ENCODE peak calls at places on chromosomes 12 and 14, in seven cellular contexts. One of them, this sample, is unnamed.
A peak's percentile ranks its signal among the peaks of the same experiment; 100 is the strongest.

GRCh38 chr14:67622675-67623074 is 3.0 kb downstream of the ARG2 start:
- DNase-seq in NCI-H510A treated with DMSO at 0.1 percent for 48 hours: peak; percentile 85
- DNase-seq in WTC11: peak; percentile 25
- DNase-seq in lung: no peak
- DNase-seq in left ventricle myocardium inferior: no peak
- DNase-seq in SK-N-SH: no peak
- DNase-seq in substantia nigra: no peak
- DNase-seq in this sample: peak; percentile 26

GRCh38 chr12:24045816-24046257 is 96.4 kb upstream of the SOX5 start:
- DNase-seq in lung: no peak
- DNase-seq in NCI-H510A treated with DMSO at 0.1 percent for 48 hours: no peak
- DNase-seq in SK-N-SH: peak; percentile 24
- DNase-seq in WTC11: no peak
- DNase-seq in left ventricle myocardium inferior: no peak
- DNase-seq in substantia nigra: no peak
- DNase-seq in this sample: no peak

GRCh38 chr12:31590730-31591307 is at the start of gene DENND5B:
- DNase-seq in WTC11: peak; percentile 67
- DNase-seq in lung: peak; percentile 55
- DNase-seq in SK-N-SH: peak; percentile 93
- DNase-seq in substantia nigra: peak; percentile 64
- DNase-seq in left ventricle myocardium inferior: peak; percentile 86
- DNase-seq in NCI-H510A treated with DMSO at 0.1 percent for 48 hours: peak; percentile 26
- DNase-seq in this sample: peak; percentile 87

GRCh38 chr12:42483534-42483857 is 106.0 kb downstream of the PRICKLE1 start:
- DNase-seq in lung: no peak
- DNase-seq in NCI-H510A treated with DMSO at 0.1 percent for 48 hours: no peak
- DNase-seq in left ventricle myocardium inferior: peak; percentile 42
- DNase-seq in SK-N-SH: peak; percentile 87
- DNase-seq in substantia nigra: no peak
- DNase-seq in WTC11: no peak
- DNase-seq in this sample: peak; percentile 65

GRCh38 chr14:75604979-75605825 is 26.8 kb downstream of the FLVCR2 start:
- DNase-seq in NCI-H510A treated with DMSO at 0.1 percent for 48 hours: no peak
- DNase-seq in lung: peak; percentile 54
- DNase-seq in left ventricle myocardium inferior: peak; percentile 49
- DNase-seq in WTC11: no peak
- DNase-seq in SK-N-SH: no peak
- DNase-seq in substantia nigra: no peak
- DNase-seq in this sample: no peak

GRCh38 chr14:51157012-51157411 is 62.1 kb upstream of the TRIM9 start:
- DNase-seq in NCI-H510A treated with DMSO at 0.1 percent for 48 hours: peak; percentile 40
- DNase-seq in SK-N-SH: peak; percentile 25
- DNase-seq in lung: no peak
- DNase-seq in WTC11: no peak
- DNase-seq in substantia nigra: no peak
- DNase-seq in left ventricle myocardium inferior: no peak
- DNase-seq in this sample: peak; percentile 27

GRCh38 chr12:91404362-91404899 is 221.8 kb upstream of the DCN start:
- DNase-seq in SK-N-SH: no peak
- DNase-seq in lung: no peak
- DNase-seq in WTC11: no peak
- DNase-seq in substantia nigra: no peak
- DNase-seq in NCI-H510A treated with DMSO at 0.1 percent for 48 hours: no peak
- DNase-seq in left ventricle myocardium inferior: no peak
- DNase-seq in this sample: no peak

GRCh38 chr12:122021193-122021821 is 377 bp upstream of the BCL7A start:
- DNase-seq in SK-N-SH: no peak
- DNase-seq in NCI-H510A treated with DMSO at 0.1 percent for 48 hours: no peak
- DNase-seq in WTC11: peak; percentile 47
- DNase-seq in substantia nigra: no peak
- DNase-seq in lung: no peak
- DNase-seq in left ventricle myocardium inferior: peak; percentile 32
- DNase-seq in this sample: peak; percentile 57

GRCh38 chr12:125861299-125862281 is 796.4 kb downstream of the AACS start:
- DNase-seq in WTC11: no peak
- DNase-seq in NCI-H510A treated with DMSO at 0.1 percent for 48 hours: no peak
- DNase-seq in left ventricle myocardium inferior: peak; percentile 60
- DNase-seq in lung: peak; percentile 78
- DNase-seq in SK-N-SH: peak; percentile 8
- DNase-seq in substantia nigra: no peak
- DNase-seq in this sample: no peak

GRCh38 chr14:69620211-69620611 is 8.8 kb downstream of the SUSD6 start:
- DNase-seq in lung: no peak
- DNase-seq in WTC11: no peak
- DNase-seq in NCI-H510A treated with DMSO at 0.1 percent for 48 hours: no peak
- DNase-seq in substantia nigra: no peak
- DNase-seq in left ventricle myocardium inferior: no peak
- DNase-seq in SK-N-SH: no peak
- DNase-seq in this sample: no peak

GRCh38 chr12:101715045-101715444 is 17.6 kb downstream of the CHPT1 start:
- DNase-seq in substantia nigra: no peak
- DNase-seq in NCI-H510A treated with DMSO at 0.1 percent for 48 hours: no peak
- DNase-seq in left ventricle myocardium inferior: no peak
- DNase-seq in SK-N-SH: no peak
- DNase-seq in lung: no peak
- DNase-seq in WTC11: no peak
- DNase-seq in this sample: no peak

GRCh38 chr12:542290-543113 is 82.8 kb downstream of the B4GALNT3 start:
- DNase-seq in substantia nigra: no peak
- DNase-seq in SK-N-SH: no peak
- DNase-seq in WTC11: no peak
- DNase-seq in left ventricle myocardium inferior: no peak
- DNase-seq in NCI-H510A treated with DMSO at 0.1 percent for 48 hours: no peak
- DNase-seq in lung: no peak
- DNase-seq in this sample: no peak

GRCh38 chr12:49928476-49928875 is 22.1 kb upstream of the AQP2 start:
- DNase-seq in SK-N-SH: no peak
- DNase-seq in lung: no peak
- DNase-seq in NCI-H510A treated with DMSO at 0.1 percent for 48 hours: no peak
- DNase-seq in left ventricle myocardium inferior: no peak
- DNase-seq in substantia nigra: no peak
- DNase-seq in WTC11: no peak
- DNase-seq in this sample: no peak

GRCh38 chr14:101552786-101553231 is 8.5 kb upstream of the DIO3 start:
- DNase-seq in WTC11: no peak
- DNase-seq in substantia nigra: no peak
- DNase-seq in NCI-H510A treated with DMSO at 0.1 percent for 48 hours: no peak
- DNase-seq in SK-N-SH: no peak
- DNase-seq in lung: no peak
- DNase-seq in left ventricle myocardium inferior: no peak
- DNase-seq in this sample: no peak

GRCh38 chr12:130401703-130402102 is 64.0 kb downstream of the PIWIL1 start:
- DNase-seq in left ventricle myocardium inferior: no peak
- DNase-seq in substantia nigra: no peak
- DNase-seq in lung: no peak
- DNase-seq in WTC11: no peak
- DNase-seq in NCI-H510A treated with DMSO at 0.1 percent for 48 hours: peak; percentile 41
- DNase-seq in SK-N-SH: no peak
- DNase-seq in this sample: peak; percentile 16

GRCh38 chr12:57726151-57726883 is 12.2 kb downstream of the AGAP2 start:
- DNase-seq in left ventricle myocardium inferior: peak; percentile 73
- DNase-seq in substantia nigra: no peak
- DNase-seq in lung: peak; percentile 76
- DNase-seq in WTC11: peak; percentile 92
- DNase-seq in NCI-H510A treated with DMSO at 0.1 percent for 48 hours: peak; percentile 91
- DNase-seq in SK-N-SH: peak; percentile 96
- DNase-seq in this sample: peak; percentile 96

GRCh38 chr12:69027411-69027811 is 94.4 kb upstream of the CPM start:
- DNase-seq in left ventricle myocardium inferior: no peak
- DNase-seq in lung: no peak
- DNase-seq in NCI-H510A treated with DMSO at 0.1 percent for 48 hours: no peak
- DNase-seq in WTC11: no peak
- DNase-seq in substantia nigra: no peak
- DNase-seq in SK-N-SH: no peak
- DNase-seq in this sample: peak; percentile 36

GRCh38 chr12:119804011-119804641 is 73.0 kb downstream of the CIT start:
- DNase-seq in substantia nigra: peak; percentile 62
- DNase-seq in left ventricle myocardium inferior: peak; percentile 35
- DNase-seq in SK-N-SH: peak; percentile 86
- DNase-seq in NCI-H510A treated with DMSO at 0.1 percent for 48 hours: peak; percentile 64
- DNase-seq in lung: peak; percentile 29
- DNase-seq in WTC11: peak; percentile 87
- DNase-seq in this sample: peak; percentile 78

GRCh38 chr14:101791919-101792572 is 30.5 kb downstream of the PPP2R5C start:
- DNase-seq in WTC11: no peak
- DNase-seq in SK-N-SH: no peak
- DNase-seq in left ventricle myocardium inferior: no peak
- DNase-seq in lung: no peak
- DNase-seq in NCI-H510A treated with DMSO at 0.1 percent for 48 hours: no peak
- DNase-seq in substantia nigra: no peak
- DNase-seq in this sample: peak; percentile 44

GRCh38 chr14:42665083-42665482 is 1058.4 kb downstream of the LRFN5 start:
- DNase-seq in substantia nigra: no peak
- DNase-seq in left ventricle myocardium inferior: no peak
- DNase-seq in SK-N-SH: no peak
- DNase-seq in NCI-H510A treated with DMSO at 0.1 percent for 48 hours: peak; percentile 1
- DNase-seq in lung: no peak
- DNase-seq in WTC11: no peak
- DNase-seq in this sample: no peak

This sample was measured in ACHN.